ENCODE peak calls at places on chromosomes 11 and 22, in four cellular contexts. One of them, this sample, is unnamed.

GRCh38 chr11:100970273-100971164 is 159.1 kb downstream of the PGR start:
- DNase-seq in ovary: no peak
- DNase-seq in uterus: no peak
- DNase-seq in tibial artery: no peak
- DNase-seq in this sample: no peak

GRCh38 chr11:110712643-110713468 is 619 bp upstream of the ARHGAP20 start:
- DNase-seq in ovary: peak
- DNase-seq in uterus: peak
- DNase-seq in tibial artery: peak
- DNase-seq in this sample: peak

GRCh38 chr11:2800655-2801531 is 84.7 kb downstream of the CDKN1C start:
- DNase-seq in ovary: peak
- DNase-seq in uterus: peak
- DNase-seq in tibial artery: peak
- DNase-seq in this sample: peak

GRCh38 chr11:27055065-27055682 is 14.6 kb downstream of the BBOX1 start:
- DNase-seq in ovary: no peak
- DNase-seq in uterus: no peak
- DNase-seq in tibial artery: no peak
- DNase-seq in this sample: no peak

GRCh38 chr22:47029244-47030001 is 267.0 kb downstream of the TBC1D22A start:
- DNase-seq in ovary: no peak
- DNase-seq in uterus: no peak
- DNase-seq in tibial artery: peak
- DNase-seq in this sample: no peak

GRCh38 chr22:40345801-40346177 is 511 bp upstream of the ADSL start:
- DNase-seq in ovary: peak
- DNase-seq in uterus: no peak
- DNase-seq in tibial artery: no peak
- DNase-seq in this sample: no peak

GRCh38 chr11:130088909-130089668 is 19.4 kb downstream of the APLP2 start:
- DNase-seq in ovary: no peak
- DNase-seq in uterus: no peak
- DNase-seq in tibial artery: no peak
- DNase-seq in this sample: no peak

GRCh38 chr11:102456381-102456780 is 3.8 kb upstream of the TMEM123 start:
- DNase-seq in ovary: no peak
- DNase-seq in uterus: no peak
- DNase-seq in tibial artery: no peak
- DNase-seq in this sample: no peak

GRCh38 chr11:33778682-33779081 is 4.4 kb upstream of the FBXO3 start:
- DNase-seq in ovary: no peak
- DNase-seq in uterus: no peak
- DNase-seq in tibial artery: no peak
- DNase-seq in this sample: no peak

GRCh38 chr11:92770419-92770818 is 199.0 kb upstream of the MTNR1B start:
- DNase-seq in ovary: no peak
- DNase-seq in uterus: no peak
- DNase-seq in tibial artery: no peak
- DNase-seq in this sample: no peak

GRCh38 chr11:1346669-1347390 is 37.4 kb upstream of the TOLLIP start:
- DNase-seq in ovary: no peak
- DNase-seq in uterus: no peak
- DNase-seq in tibial artery: peak
- DNase-seq in this sample: no peak

GRCh38 chr11:120245434-120245833 is 5.5 kb downstream of the POU2F3 start:
- DNase-seq in ovary: no peak
- DNase-seq in uterus: no peak
- DNase-seq in tibial artery: no peak
- DNase-seq in this sample: no peak

GRCh38 chr11:117610045-117610444 is 187.0 kb downstream of the DSCAML1 start:
- DNase-seq in ovary: no peak
- DNase-seq in uterus: no peak
- DNase-seq in tibial artery: no peak
- DNase-seq in this sample: no peak

GRCh38 chr11:1410366-1411291 is 20.9 kb downstream of the BRSK2 start:
- DNase-seq in ovary: no peak
- DNase-seq in uterus: no peak
- DNase-seq in tibial artery: no peak
- DNase-seq in this sample: no peak

GRCh38 chr11:64409278-64409677 is 50.3 kb downstream of the RPS6KA4 start:
- DNase-seq in ovary: no peak
- DNase-seq in uterus: no peak
- DNase-seq in tibial artery: no peak
- DNase-seq in this sample: no peak

GRCh38 chr11:102414559-102414958 is 38.0 kb downstream of the TMEM123 start:
- DNase-seq in ovary: no peak
- DNase-seq in uterus: no peak
- DNase-seq in tibial artery: no peak
- DNase-seq in this sample: no peak

GRCh38 chr11:66365711-66366619 is 5.6 kb downstream of the SLC29A2 start:
- DNase-seq in ovary: no peak
- DNase-seq in uterus: no peak
- DNase-seq in tibial artery: no peak
- DNase-seq in this sample: no peak

GRCh38 chr22:24183321-24184031 is 2.2 kb downstream of the SUSD2 start:
- DNase-seq in ovary: peak
- DNase-seq in uterus: no peak
- DNase-seq in tibial artery: no peak
- DNase-seq in this sample: no peak

GRCh38 chr11:44633641-44634040 is 68.2 kb downstream of the CD82 start:
- DNase-seq in ovary: no peak
- DNase-seq in uterus: no peak
- DNase-seq in tibial artery: no peak
- DNase-seq in this sample: no peak

GRCh38 chr11:117193130-117194020 is 5.8 kb upstream of the TAGLN start:
- DNase-seq in ovary: no peak
- DNase-seq in uterus: no peak
- DNase-seq in tibial artery: peak
- DNase-seq in this sample: no peak

GRCh38 chr11:75351541-75352416 is at the start of gene ARRB1:
- DNase-seq in ovary: peak
- DNase-seq in uterus: peak
- DNase-seq in tibial artery: peak
- DNase-seq in this sample: peak

GRCh38 chr11:47387944-47388696 is 9.8 kb upstream of the SPI1 start:
- DNase-seq in ovary: no peak
- DNase-seq in uterus: no peak
- DNase-seq in tibial artery: no peak
- DNase-seq in this sample: no peak

GRCh38 chr22:27491888-27492287 is 309.7 kb downstream of the MN1 start:
- DNase-seq in ovary: no peak
- DNase-seq in uterus: no peak
- DNase-seq in tibial artery: no peak
- DNase-seq in this sample: no peak

GRCh38 chr11:102560555-102561011 is 30.0 kb upstream of the MMP7 start:
- DNase-seq in ovary: no peak
- DNase-seq in uterus: no peak
- DNase-seq in tibial artery: no peak
- DNase-seq in this sample: no peak

GRCh38 chr11:72430743-72431570 is 3.4 kb downstream of the CLPB start:
- DNase-seq in ovary: no peak
- DNase-seq in uterus: no peak
- DNase-seq in tibial artery: no peak
- DNase-seq in this sample: no peak

GRCh38 chr11:111541209-111542061 is 915 bp downstream of the LAYN start:
- DNase-seq in ovary: peak
- DNase-seq in uterus: peak
- DNase-seq in tibial artery: peak
- DNase-seq in this sample: peak

GRCh38 chr11:66339163-66339675 is 3.0 kb upstream of the RIN1 start:
- DNase-seq in ovary: no peak
- DNase-seq in uterus: no peak
- DNase-seq in tibial artery: no peak
- DNase-seq in this sample: no peak

GRCh38 chr11:131609317-131609716 is 238.9 kb downstream of the NTM start:
- DNase-seq in ovary: no peak
- DNase-seq in uterus: no peak
- DNase-seq in tibial artery: no peak
- DNase-seq in this sample: no peak

GRCh38 chr22:41070665-41071331 is 21.6 kb upstream of the EP300 start:
- DNase-seq in ovary: no peak
- DNase-seq in uterus: no peak
- DNase-seq in tibial artery: no peak
- DNase-seq in this sample: no peak

GRCh38 chr11:96949464-96949863 is 559.7 kb downstream of the JRKL start:
- DNase-seq in ovary: no peak
- DNase-seq in uterus: no peak
- DNase-seq in tibial artery: no peak
- DNase-seq in this sample: no peak

GRCh38 chr22:33519140-33519973 is 400.9 kb downstream of the LARGE1 start:
- DNase-seq in ovary: peak
- DNase-seq in uterus: peak
- DNase-seq in tibial artery: no peak
- DNase-seq in this sample: no peak

GRCh38 chr11:30018443-30018842 is 1.6 kb upstream of the KCNA4 start:
- DNase-seq in ovary: no peak
- DNase-seq in uterus: no peak
- DNase-seq in tibial artery: no peak
- DNase-seq in this sample: no peak

GRCh38 chr11:68870470-68870869 is 28.8 kb upstream of the CPT1A start:
- DNase-seq in ovary: no peak
- DNase-seq in uterus: no peak
- DNase-seq in tibial artery: no peak
- DNase-seq in this sample: no peak

GRCh38 chr11:8100151-8100550 is 19.1 kb downstream of the TUB start:
- DNase-seq in ovary: no peak
- DNase-seq in uterus: no peak
- DNase-seq in tibial artery: no peak
- DNase-seq in this sample: peak

GRCh38 chr11:62153087-62153395 is 29.2 kb downstream of the INCENP start:
- DNase-seq in ovary: no peak
- DNase-seq in uterus: no peak
- DNase-seq in tibial artery: no peak
- DNase-seq in this sample: no peak

GRCh38 chr22:47206185-47206584 is 443.7 kb downstream of the TBC1D22A start:
- DNase-seq in ovary: no peak
- DNase-seq in uterus: no peak
- DNase-seq in tibial artery: no peak
- DNase-seq in this sample: no peak

DNA sequence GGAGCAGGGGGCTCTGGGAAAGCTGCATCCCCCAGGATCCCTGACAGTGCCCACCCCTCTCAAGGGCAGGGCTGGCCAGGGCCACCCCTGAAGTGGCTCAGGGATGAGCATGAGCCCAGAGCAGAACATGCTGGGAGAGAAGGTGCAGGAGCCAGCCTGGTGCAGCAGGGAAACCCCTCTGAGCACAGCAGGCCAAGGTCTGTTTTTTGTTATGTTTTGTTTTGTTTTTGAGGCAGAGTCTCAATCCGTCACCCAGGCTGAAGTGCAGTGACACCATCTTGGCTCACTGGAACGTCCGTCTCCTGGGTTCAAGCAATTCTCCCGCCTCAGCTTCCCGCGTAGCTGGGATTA is 792 bp upstream of the SBF1 start:
- DNase-seq in ovary: no peak
- DNase-seq in uterus: no peak
- DNase-seq in tibial artery: no peak
- DNase-seq in this sample: no peak
- H3K4me3 ChIP-seq in ovary: no peak
- H3K4me3 ChIP-seq in uterus: peak
- H3K4me3 ChIP-seq in tibial artery: peak
- H3K4me3 ChIP-seq in this sample: peak

GRCh38 chr11:6646040-6646439 is 9.6 kb downstream of the DCHS1 start:
- DNase-seq in ovary: no peak
- DNase-seq in uterus: peak
- DNase-seq in tibial artery: peak
- DNase-seq in this sample: peak
- H3K27ac ChIP-seq in ovary: no peak
- H3K27ac ChIP-seq in uterus: peak
- H3K27ac ChIP-seq in tibial artery: peak
- H3K27ac ChIP-seq in this sample: no peak

GRCh38 chr22:36350751-36351594 is 36.8 kb downstream of the MYH9 start:
- DNase-seq in ovary: peak
- DNase-seq in uterus: no peak
- DNase-seq in tibial artery: peak
- DNase-seq in this sample: peak
- H3K4me3 ChIP-seq in ovary: no peak
- H3K4me3 ChIP-seq in uterus: no peak
- H3K4me3 ChIP-seq in tibial artery: peak
- H3K4me3 ChIP-seq in this sample: peak

DNA sequence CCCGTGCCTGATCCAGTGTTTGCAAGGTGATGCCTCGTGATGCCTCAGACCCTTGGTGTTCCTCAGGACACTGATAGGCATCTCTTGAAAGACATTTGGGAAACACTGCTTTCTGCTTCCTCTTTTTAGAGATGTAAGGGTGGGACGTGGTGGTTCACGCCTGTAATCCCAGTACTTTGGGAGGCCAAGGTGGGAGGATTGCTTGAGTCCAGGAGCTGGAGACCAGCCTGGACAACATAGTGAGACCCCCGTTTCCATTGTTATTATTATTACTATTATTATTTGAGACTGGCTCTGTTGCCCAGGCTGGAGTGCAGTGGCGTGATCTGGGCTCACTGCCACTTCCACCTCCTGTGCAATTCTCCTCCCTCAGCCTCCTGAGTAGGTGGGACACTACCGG is 6.5 kb upstream of the SOX10 start:
- DNase-seq in ovary: no peak
- DNase-seq in uterus: no peak
- DNase-seq in tibial artery: no peak
- DNase-seq in this sample: no peak
- H3K27ac ChIP-seq in ovary: no peak
- H3K27ac ChIP-seq in uterus: no peak
- H3K27ac ChIP-seq in tibial artery: no peak
- H3K27ac ChIP-seq in this sample: no peak

DNA sequence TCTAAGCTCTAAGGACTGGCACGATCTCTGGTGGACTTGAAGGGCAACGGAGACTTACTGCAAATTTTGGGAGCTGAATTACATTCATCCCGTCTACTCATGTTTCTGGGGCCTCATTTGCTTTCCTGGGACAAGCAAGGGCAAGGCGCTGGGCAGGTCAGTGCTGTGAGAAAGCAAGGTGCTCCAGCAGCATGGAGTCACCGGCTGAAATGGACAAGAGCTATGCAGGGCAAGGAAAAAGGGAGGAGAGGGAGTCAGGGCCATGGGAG is 25.6 kb downstream of the FLI1 start:
- DNase-seq in ovary: no peak
- DNase-seq in uterus: no peak
- DNase-seq in tibial artery: no peak
- DNase-seq in this sample: no peak
- H3K4me3 ChIP-seq in ovary: no peak
- H3K4me3 ChIP-seq in uterus: no peak
- H3K4me3 ChIP-seq in tibial artery: no peak
- H3K4me3 ChIP-seq in this sample: no peak